ENCODE peak calls at places on chromosomes 13 and 19, in nine cellular contexts. Z is effector memory CD4-positive, alpha-beta T cell; P is tibial artery; I is ACHN; V is T-helper 2 cell; F is GOT3; M is NAMALWA; N is ELR; U is osteocyte. K is an unnamed sample.

GRCh38 chr19:4870025-4870700 is 2.7 kb upstream of the PLIN3 start:
- DNase-seq in N (peak), V (no peak), Z (no peak), M (no peak), I (peak), U (peak), P (no peak), F (no peak), K (peak)

GRCh38 chr13:34671136-34671535 is 270.9 kb upstream of the NBEA start:
- DNase-seq in U (no peak), N (no peak), M (no peak), F (no peak), V (no peak), P (peak), Z (no peak), I (no peak), K (no peak)

GRCh38 chr19:43739836-43740235 is 14.9 kb downstream of the SMG9 start:
- DNase-seq in Z (no peak), P (no peak), N (peak), V (no peak), M (no peak), F (no peak), I (no peak), U (no peak), K (peak)

GRCh38 chr13:45310341-45311138 is 30.4 kb downstream of the TPT1 start:
- DNase-seq in M (no peak), Z (no peak), F (no peak), N (no peak), U (no peak), V (no peak), I (no peak), P (no peak), K (no peak)

GRCh38 chr13:99299545-99300341 is 7.5 kb downstream of the GPR183 start:
- DNase-seq in V (no peak), I (no peak), Z (no peak), U (no peak), N (no peak), M (no peak), P (no peak), F (no peak), K (no peak)

GRCh38 chr13:38564751-38565150 is 122.1 kb upstream of the FREM2 start:
- DNase-seq in U (no peak), M (no peak), N (no peak), Z (no peak), I (no peak), F (no peak), P (no peak), V (no peak), K (no peak)

GRCh38 chr19:39768811-39769210 is 9.8 kb upstream of the LEUTX start:
- DNase-seq in M (no peak), N (no peak), Z (no peak), I (no peak), U (no peak), V (no peak), P (no peak), F (no peak), K (no peak)

GRCh38 chr19:40519352-40520322 is 52.8 kb downstream of the SPTBN4 start:
- DNase-seq in U (no peak), V (peak), P (no peak), Z (no peak), M (no peak), N (peak), I (no peak), F (no peak), K (no peak)

GRCh38 chr19:50548191-50549058 is 19.8 kb downstream of the LRRC4B start:
- DNase-seq in Z (no peak), N (no peak), F (no peak), P (no peak), U (no peak), V (no peak), I (no peak), M (no peak), K (no peak)

GRCh38 chr13:89097994-89098393 is 1426.8 kb downstream of the SLITRK5 start:
- DNase-seq in F (no peak), V (no peak), P (no peak), U (no peak), Z (no peak), I (no peak), M (no peak), N (no peak), K (no peak)

GRCh38 chr13:100274942-100275506 is 186.1 kb downstream of the PCCA start:
- DNase-seq in Z (no peak), V (no peak), N (peak), F (no peak), U (no peak), I (no peak), P (no peak), M (no peak), K (no peak)

GRCh38 chr13:111282425-111282824 is 38.0 kb upstream of the TEX29 start:
- DNase-seq in Z (no peak), V (no peak), P (no peak), U (no peak), M (no peak), I (no peak), N (no peak), F (no peak), K (no peak)

GRCh38 chr19:4977299-4978174 is 8.6 kb downstream of the KDM4B start:
- DNase-seq in M (peak), P (peak), U (no peak), V (no peak), Z (no peak), I (no peak), N (peak), F (no peak), K (peak)

GRCh38 chr13:43220873-43221578 is 197.6 kb downstream of the DNAJC15 start:
- DNase-seq in Z (no peak), P (no peak), V (no peak), M (no peak), N (no peak), F (no peak), U (no peak), I (no peak), K (no peak)

GRCh38 chr19:51354742-51355148 is 11.4 kb downstream of the ETFB start:
- DNase-seq in P (no peak), U (no peak), N (no peak), V (peak), I (no peak), F (no peak), Z (no peak), M (no peak), K (no peak)

GRCh38 chr19:33118643-33119042 is 13.3 kb upstream of the WDR88 start:
- DNase-seq in Z (no peak), P (no peak), N (no peak), F (no peak), V (no peak), I (no peak), M (no peak), U (no peak), K (no peak)

GRCh38 chr13:43848250-43848649 is 31.3 kb downstream of the CCDC122 start:
- DNase-seq in N (peak), U (no peak), V (no peak), M (no peak), I (no peak), Z (no peak), P (no peak), F (no peak), K (peak)

GRCh38 chr19:591099-591958 is 1.6 kb downstream of the HCN2 start:
- DNase-seq in V (no peak), I (peak), Z (no peak), N (peak), P (no peak), U (no peak), M (no peak), F (no peak), K (no peak)

GRCh38 chr13:47000166-47000565 is 103.3 kb upstream of the HTR2A start:
- DNase-seq in P (no peak), V (no peak), M (no peak), Z (no peak), U (no peak), F (no peak), I (no peak), N (peak), K (no peak)

GRCh38 chr19:867301-867793 is 7.9 kb downstream of the CFD start:
- DNase-seq in F (no peak), P (no peak), U (peak), M (no peak), I (no peak), N (no peak), Z (no peak), V (no peak), K (no peak)

GRCh38 chr13:37485766-37486165 is 112.8 kb downstream of the POSTN start:
- DNase-seq in Z (no peak), M (no peak), P (no peak), V (no peak), N (no peak), U (no peak), I (no peak), F (no peak), K (peak)

GRCh38 chr13:106343831-106344230 is 191.6 kb downstream of the EFNB2 start:
- DNase-seq in V (no peak), F (no peak), N (no peak), P (no peak), U (no peak), I (no peak), M (no peak), Z (no peak), K (no peak)

GRCh38 chr13:113533441-113533840 is 42.9 kb upstream of the DCUN1D2 start:
- DNase-seq in V (no peak), P (no peak), U (no peak), I (no peak), F (no peak), Z (no peak), M (no peak), N (no peak), K (no peak)

GRCh38 chr19:2719910-2720776 is 1.0 kb downstream of the DIRAS1 start:
- DNase-seq in U (no peak), V (no peak), N (peak), M (no peak), Z (no peak), I (no peak), P (no peak), F (no peak), K (peak)

GRCh38 chr13:41416276-41416675 is 41.1 kb upstream of the RGCC start:
- DNase-seq in P (no peak), V (no peak), F (no peak), U (no peak), I (no peak), Z (no peak), M (no peak), N (no peak), K (no peak)

GRCh38 chr13:98846991-98847390 is 94.5 kb upstream of the SLC15A1 start:
- DNase-seq in Z (no peak), N (no peak), U (no peak), M (no peak), I (no peak), F (no peak), V (no peak), P (no peak), K (no peak)

GRCh38 chr13:88707652-88708051 is 1036.5 kb downstream of the SLITRK5 start:
- DNase-seq in F (no peak), Z (no peak), I (no peak), M (no peak), P (no peak), U (no peak), N (no peak), V (no peak), K (no peak)